ENCODE peak calls at places on chromosomes 7 and 10, in five cellular contexts. Q is HuH-7, O is testis, Y is ascending aorta, X is PC-3. N is an unnamed sample.

GRCh38 chr7:22853674-22854157 is 31.1 kb upstream of the TOMM7 start:
- DNase-seq in Q (no peak), O (peak), Y (no peak), X (peak), N (peak)

GRCh38 chr10:3774814-3775670 is 10.0 kb downstream of the KLF6 start:
- DNase-seq in Q (no peak), O (no peak), Y (peak), X (peak), N (no peak)

GRCh38 chr10:96511044-96511945 is 2.4 kb downstream of the TLL2 start:
- DNase-seq in Q (peak), O (peak), Y (no peak), X (peak), N (no peak)

GRCh38 chr10:6061056-6061455 is 1.1 kb downstream of the IL2RA start:
- DNase-seq in Q (no peak), O (no peak), Y (no peak), X (no peak), N (no peak)

GRCh38 chr10:87878664-87879459 is 15.4 kb downstream of the PTEN start:
- DNase-seq in Q (no peak), O (no peak), Y (no peak), X (no peak), N (no peak)

GRCh38 chr10:71608863-71609768 is 110.5 kb downstream of the C10orf105 start:
- DNase-seq in Q (peak), O (peak), Y (no peak), X (peak), N (no peak)

GRCh38 chr7:81624021-81624630 is 145.7 kb downstream of the HGF start:
- DNase-seq in Q (no peak), O (no peak), Y (no peak), X (peak), N (no peak)

GRCh38 chr7:117148971-117149370 is 173.9 kb downstream of the WNT2 start:
- DNase-seq in Q (no peak), O (no peak), Y (no peak), X (no peak), N (no peak)

GRCh38 chr10:133167693-133168616 is 7.9 kb downstream of the KNDC1 start:
- DNase-seq in Q (no peak), O (no peak), Y (no peak), X (no peak), N (no peak)

GRCh38 chr7:111835066-111835465 is 272.8 kb upstream of the IMMP2L start:
- DNase-seq in Q (no peak), O (no peak), Y (no peak), X (peak), N (no peak)

GRCh38 chr7:63925626-63926460 is 72.8 kb upstream of the ZNF722 start:
- DNase-seq in Q (no peak), O (peak), Y (peak), X (peak), N (no peak)

GRCh38 chr10:45602082-45602730 is 70.4 kb downstream of the ZFAND4 start:
- DNase-seq in Q (no peak), O (no peak), Y (no peak), X (no peak), N (no peak)

GRCh38 chr10:21989453-21990154 is 13.9 kb downstream of the DNAJC1 start:
- DNase-seq in Q (peak), O (peak), Y (no peak), X (peak), N (no peak)

GRCh38 chr10:21860718-21861117 is 142.8 kb downstream of the DNAJC1 start:
- DNase-seq in Q (no peak), O (no peak), Y (no peak), X (no peak), N (no peak)

GRCh38 chr7:130274983-130275649 is 8.5 kb downstream of the CPA2 start:
- DNase-seq in Q (no peak), O (no peak), Y (no peak), X (no peak), N (no peak)

GRCh38 chr7:44073664-44074348 is 8.4 kb upstream of the PGAM2 start:
- DNase-seq in Q (no peak), O (peak), Y (peak), X (peak), N (no peak)

GRCh38 chr7:112358456-112358855 is 91.8 kb upstream of the IFRD1 start:
- DNase-seq in Q (no peak), O (no peak), Y (no peak), X (peak), N (no peak)

GRCh38 chr7:105003275-105003674 is 10.7 kb upstream of the KMT2E start:
- DNase-seq in Q (no peak), O (no peak), Y (peak), X (peak), N (no peak)

GRCh38 chr10:27625452-27626345 is 119.9 kb downstream of the MKX start:
- DNase-seq in Q (no peak), O (no peak), Y (no peak), X (no peak), N (no peak)

N was measured in SIG-M5.